ENCODE peak calls at places on chromosomes 12 and 14, in four cellular contexts. W, A, H and J are unnamed samples.

GRCh38 chr14:82621881-82622450 is 1088.3 kb upstream of the SEL1L start:
- DNase-seq in W (no peak), A (no peak), H (no peak), J (no peak)

GRCh38 chr14:31090872-31091764 is 64.9 kb upstream of the STRN3 start:
- DNase-seq in W (peak), A (peak), H (no peak), J (no peak)

GRCh38 chr12:87756111-87756510 is 273.1 kb downstream of the C12orf50 start:
- DNase-seq in W (peak), A (no peak), H (no peak), J (no peak)

GRCh38 chr12:53564276-53564675 is 57.0 kb upstream of the NPFF start:
- DNase-seq in W (no peak), A (no peak), H (no peak), J (no peak)

GRCh38 chr12:53171725-53172329 is 8.7 kb upstream of the ZNF740 start:
- DNase-seq in W (no peak), A (peak), H (no peak), J (no peak)

GRCh38 chr14:26709019-26709418 is 111.2 kb upstream of the NOVA1 start:
- DNase-seq in W (no peak), A (no peak), H (no peak), J (no peak)

GRCh38 chr12:108865169-108865568 is 7.8 kb upstream of the SSH1 start:
- DNase-seq in W (no peak), A (no peak), H (peak), J (no peak)

GRCh38 chr12:94650143-94651056 is at the start of gene TMCC3:
- DNase-seq in W (peak), A (no peak), H (peak), J (peak)

GRCh38 chr12:85979641-85980040 is 105.5 kb downstream of the NTS start:
- DNase-seq in W (no peak), A (no peak), H (no peak), J (no peak)

GRCh38 chr14:22466520-22466919 is 122.5 kb downstream of the DAD1 start:
- DNase-seq in W (no peak), A (no peak), H (no peak), J (no peak)

GRCh38 chr12:2682301-2683282 is 112.2 kb upstream of the FKBP4 start:
- DNase-seq in W (peak), A (peak), H (no peak), J (no peak)

GRCh38 chr14:81211844-81212243 is 8.9 kb downstream of the GTF2A1 start:
- DNase-seq in W (no peak), A (no peak), H (no peak), J (no peak)

GRCh38 chr14:61620130-61620946 is 75.0 kb upstream of the HIF1A start:
- DNase-seq in W (no peak), A (no peak), H (no peak), J (no peak)

GRCh38 chr14:28926091-28926490 is 159.5 kb downstream of the FOXG1 start:
- DNase-seq in W (no peak), A (no peak), H (no peak), J (no peak)

GRCh38 chr12:69821441-69822204 is 3.4 kb upstream of the MYRFL start:
- DNase-seq in W (no peak), A (no peak), H (no peak), J (no peak)

GRCh38 chr14:76015668-76016067 is 30.1 kb downstream of the IFT43 start:
- DNase-seq in W (no peak), A (no peak), H (no peak), J (no peak)

GRCh38 chr12:25194722-25195055 is 271 bp downstream of the DNAI7 start:
- DNase-seq in W (no peak), A (no peak), H (no peak), J (no peak)

GRCh38 chr14:102187044-102187443 is 47.3 kb downstream of the WDR20 start:
- DNase-seq in W (peak), A (no peak), H (no peak), J (no peak)

GRCh38 chr12:95759039-95759438 is 31.5 kb downstream of the NTN4 start:
- DNase-seq in W (no peak), A (no peak), H (no peak), J (no peak)

GRCh38 chr12:124764870-124765570 is 98.6 kb downstream of the SCARB1 start:
- DNase-seq in W (no peak), A (no peak), H (no peak), J (no peak)

GRCh38 chr12:122888232-122888752 is 7.6 kb downstream of the VPS37B start:
- DNase-seq in W (peak), A (no peak), H (no peak), J (peak)

GRCh38 chr14:25833341-25834121 is 764.3 kb downstream of the NOVA1 start:
- DNase-seq in W (no peak), A (no peak), H (no peak), J (no peak)

GRCh38 chr12:47097276-47097896 is 17.6 kb upstream of the AMIGO2 start:
- DNase-seq in W (no peak), A (no peak), H (no peak), J (no peak)

GRCh38 chr12:52370906-52371608 is 3.8 kb upstream of the KRT85 start:
- DNase-seq in W (no peak), A (peak), H (peak), J (no peak)

GRCh38 chr12:47066278-47067048 is 13.0 kb upstream of the PCED1B start:
- DNase-seq in W (no peak), A (no peak), H (no peak), J (no peak)

GRCh38 chr12:95820096-95820703 is 29.6 kb upstream of the NTN4 start:
- DNase-seq in W (peak), A (no peak), H (no peak), J (no peak)

GRCh38 chr12:14993537-14994266 is 20.9 kb downstream of the PDE6H start:
- DNase-seq in W (no peak), A (no peak), H (no peak), J (no peak)

GRCh38 chr12:96501908-96502307 is 12.5 kb downstream of the CFAP54 start:
- DNase-seq in W (no peak), A (no peak), H (no peak), J (no peak)

GRCh38 chr12:103839103-103839502 is 1.9 kb downstream of the NT5DC3 start:
- DNase-seq in W (no peak), A (no peak), H (no peak), J (no peak)

GRCh38 chr14:56219666-56220413 is 101.6 kb downstream of the PELI2 start:
- DNase-seq in W (no peak), A (no peak), H (no peak), J (no peak)

GRCh38 chr12:111792155-111792876 is 25.6 kb downstream of the ALDH2 start:
- DNase-seq in W (no peak), A (no peak), H (no peak), J (no peak)

GRCh38 chr12:49684310-49684854 is 22.8 kb downstream of the FMNL3 start:
- DNase-seq in W (no peak), A (no peak), H (no peak), J (no peak)

GRCh38 chr12:38099686-38100085 is 216.9 kb upstream of the ALG10B start:
- DNase-seq in W (no peak), A (no peak), H (no peak), J (no peak)